ENCODE peak calls at places on chromosomes 16 and 17, in seven cellular contexts. U is keratinocyte, Q is fibroblast of lung, O is hepatocyte, L is HCT116, R is PC-3, I is PC-9. B is an unnamed sample.

GRCh38 chr16:23104032-23104955 is 45.0 kb downstream of the USP31 start:
- DNase-seq in I (no peak), O (peak), U (no peak), R (no peak), Q (no peak), L (no peak), B (no peak)

GRCh38 chr16:78199325-78200022 is 100.0 kb downstream of the WWOX start:
- DNase-seq in I (no peak), O (peak), U (no peak), Q (no peak), R (peak), L (no peak), B (no peak)

GRCh38 chr16:54334208-54334607 is 47.6 kb upstream of the IRX3 start:
- DNase-seq in U (no peak), L (no peak), R (peak), I (no peak), O (no peak), Q (no peak), B (no peak)

GRCh38 chr17:39923836-39924690 is 3.3 kb downstream of the ORMDL3 start:
- DNase-seq in I (no peak), R (peak), U (no peak), O (peak), Q (no peak), L (no peak), B (no peak)

GRCh38 chr17:19482571-19482970 is 51.1 kb upstream of the SLC47A1 start:
- DNase-seq in R (peak), O (no peak), U (no peak), I (peak), Q (peak), L (no peak), B (no peak)

GRCh38 chr17:77331161-77331864 is 190.5 kb downstream of the SEC14L1 start:
- DNase-seq in O (peak), Q (peak), I (peak), L (peak), U (no peak), R (peak), B (peak)

GRCh38 chr16:54050281-54051210 is 236.0 kb downstream of the IRX3 start:
- DNase-seq in Q (no peak), O (peak), R (no peak), L (no peak), U (no peak), I (no peak), B (peak)

GRCh38 chr17:50239913-50240312 is 34.4 kb upstream of the TMEM92 start:
- DNase-seq in Q (no peak), L (no peak), I (no peak), R (no peak), O (no peak), U (no peak), B (no peak)

GRCh38 chr16:53713403-53714013 is 9.6 kb downstream of the FTO start:
- DNase-seq in U (no peak), I (no peak), Q (no peak), R (no peak), O (no peak), L (no peak), B (no peak)

GRCh38 chr16:31700530-31701388 is 172.8 kb upstream of the ZNF267 start:
- DNase-seq in Q (peak), O (peak), U (no peak), R (no peak), L (no peak), I (peak), B (peak)

DNA sequence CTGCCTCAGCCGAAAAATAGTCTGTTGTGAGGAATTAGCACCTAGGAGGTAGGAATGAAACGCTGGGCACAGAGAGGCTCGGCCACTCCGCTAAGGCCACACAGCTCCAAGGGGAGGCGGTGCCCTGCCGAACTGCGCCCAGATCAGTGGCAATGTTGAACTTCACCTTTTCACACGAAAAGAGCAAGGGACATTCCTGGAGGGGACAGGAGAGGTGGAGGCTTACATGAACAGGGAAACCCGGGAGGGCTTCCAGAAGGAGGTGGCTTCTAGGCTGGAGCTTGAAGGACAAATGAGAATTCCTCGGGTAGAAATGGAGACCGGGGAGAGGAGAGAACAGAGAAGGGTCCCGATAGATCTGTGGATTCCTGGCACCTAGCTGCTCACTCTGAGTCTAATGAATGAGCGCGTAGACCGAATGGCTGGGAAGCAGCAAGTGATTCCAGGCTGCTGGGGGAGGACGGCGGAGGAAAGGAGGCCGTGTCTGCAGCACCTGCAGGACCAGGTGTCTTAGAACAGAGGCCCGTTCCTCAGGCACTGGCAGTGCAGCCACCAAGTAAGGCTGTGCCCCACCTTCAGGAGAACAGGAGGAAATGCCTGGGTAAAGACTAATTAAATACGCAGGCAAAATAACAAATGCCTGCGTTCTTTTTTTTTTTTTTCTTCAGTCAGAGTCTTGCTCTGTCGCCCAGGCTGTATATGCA is 723 bp upstream of the SLC38A10 start:
- DNase-seq in R (peak), Q (peak), U (no peak), L (peak), I (peak), O (peak), B (peak)
- TF ChIP-seq CTCF in R (peak), Q (peak), U (peak), L (peak), I (peak), O (peak), B (peak)

DNA sequence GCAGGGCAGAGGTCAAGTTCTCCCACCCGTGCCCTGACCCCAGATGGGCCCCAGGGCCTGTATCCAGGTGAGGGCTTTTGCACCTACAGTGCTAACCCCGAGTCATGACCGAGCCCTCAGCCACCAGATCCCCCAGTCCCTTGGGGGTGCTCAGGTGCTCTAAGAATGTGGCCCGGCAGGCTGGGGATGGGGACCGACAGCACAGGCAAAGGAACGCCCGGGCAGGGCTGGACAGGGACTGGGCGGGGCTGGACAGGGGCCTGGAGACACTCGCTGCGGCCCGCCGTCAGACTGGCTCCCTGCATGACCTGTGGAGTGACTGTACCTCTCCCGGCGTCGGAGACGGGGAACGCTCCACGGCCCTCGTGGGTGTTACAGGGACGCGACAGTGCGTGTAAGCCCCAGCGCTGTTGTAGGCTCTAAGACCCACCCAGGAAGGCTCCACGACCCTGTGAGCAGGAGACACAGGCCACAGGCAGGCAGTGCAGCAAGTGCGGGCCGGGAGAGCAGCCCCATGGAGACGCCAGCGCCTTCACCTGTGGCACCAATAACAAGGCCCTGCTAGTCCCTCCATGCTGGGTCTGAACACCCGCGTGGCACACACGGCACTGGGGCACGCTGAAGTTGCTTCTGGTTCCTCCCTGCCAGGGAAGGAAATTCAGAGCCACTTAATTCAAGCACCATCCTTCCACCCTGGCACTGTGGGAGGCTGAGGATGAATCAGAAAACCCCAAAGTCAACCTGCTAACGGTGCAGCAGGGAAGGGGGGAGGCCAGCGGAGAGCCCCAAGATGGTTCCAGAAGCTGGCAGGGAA is 38.7 kb downstream of the CBFA2T3 start:
- DNase-seq in R (no peak), O (no peak), I (peak), Q (no peak), U (no peak), L (no peak), B (no peak)
- TF ChIP-seq EZH2 in R (no peak), O (no peak), I (no peak), Q (no peak), U (peak), L (no peak), B (no peak)

GRCh38 chr16:3112058-3112880 is at the start of gene ZNF205:
- DNase-seq in O (peak), L (no peak), U (no peak), Q (peak), R (peak), I (peak), B (peak)
- H3K27ac ChIP-seq in O (peak), L (peak), U (no peak), Q (no peak), R (no peak), I (no peak), B (peak)

GRCh38 chr16:85472514-85472913 is 140.6 kb upstream of the GSE1 start:
- DNase-seq in U (no peak), Q (no peak), R (no peak), L (no peak), I (no peak), O (no peak), B (no peak)

GRCh38 chr16:85474808-85475207 is 138.3 kb upstream of the GSE1 start:
- DNase-seq in U (no peak), I (no peak), L (no peak), R (no peak), O (no peak), Q (no peak), B (no peak)

GRCh38 chr16:85471469-85472431 is 141.4 kb upstream of the GSE1 start:
- DNase-seq in Q (no peak), O (peak), R (peak), I (peak), L (no peak), U (no peak), B (no peak)

GRCh38 chr16:85473909-85474640 is 139.0 kb upstream of the GSE1 start:
- DNase-seq in I (no peak), R (no peak), O (no peak), Q (no peak), U (no peak), L (no peak), B (no peak)

GRCh38 chr16:85473326-85473725 is 139.8 kb upstream of the GSE1 start:
- DNase-seq in U (no peak), R (no peak), I (no peak), O (no peak), L (no peak), Q (no peak), B (no peak)
- TF ChIP-seq CTCF in U (no peak), R (no peak), I (no peak), O (peak), L (no peak), Q (no peak), B (no peak)

GRCh38 chr17:80413771-80414507 is 1.0 kb upstream of the ENDOV start:
- DNase-seq in R (peak), Q (no peak), L (no peak), U (no peak), O (no peak), I (no peak), B (no peak)

GRCh38 chr17:80415626-80416042 is 667 bp downstream of the ENDOV start:
- DNase-seq in I (no peak), U (no peak), Q (no peak), R (no peak), O (no peak), L (no peak), B (no peak)

GRCh38 chr17:80414803-80415625 is at the start of gene ENDOV:
- DNase-seq in O (peak), U (no peak), I (peak), R (peak), L (peak), Q (peak), B (peak)

GRCh38 chr17:80416260-80416939 is 1.4 kb downstream of the ENDOV start:
- DNase-seq in U (no peak), O (no peak), R (no peak), Q (no peak), I (no peak), L (no peak), B (no peak)

DNA sequence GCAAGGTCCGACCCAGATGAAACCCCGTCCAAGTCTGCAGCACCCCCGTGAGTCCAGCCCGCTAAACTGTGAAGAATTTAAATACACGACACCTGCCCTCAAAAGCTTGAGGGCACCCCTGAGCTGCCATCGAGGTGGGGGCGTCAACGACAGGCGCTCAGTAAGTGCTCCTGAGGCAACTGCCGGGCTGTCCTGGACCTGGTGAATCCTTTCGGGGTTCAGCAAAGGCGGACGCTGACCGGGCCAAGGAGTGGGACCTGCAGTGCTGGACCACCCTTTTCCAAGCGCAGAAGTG is 512 bp upstream of the ENDOV start:
- DNase-seq in O (peak), U (no peak), I (no peak), R (peak), Q (peak), L (no peak), B (no peak)
- TF ChIP-seq EZH2 in O (no peak), U (no peak), I (no peak), R (no peak), Q (no peak), L (no peak), B (no peak)

DNA sequence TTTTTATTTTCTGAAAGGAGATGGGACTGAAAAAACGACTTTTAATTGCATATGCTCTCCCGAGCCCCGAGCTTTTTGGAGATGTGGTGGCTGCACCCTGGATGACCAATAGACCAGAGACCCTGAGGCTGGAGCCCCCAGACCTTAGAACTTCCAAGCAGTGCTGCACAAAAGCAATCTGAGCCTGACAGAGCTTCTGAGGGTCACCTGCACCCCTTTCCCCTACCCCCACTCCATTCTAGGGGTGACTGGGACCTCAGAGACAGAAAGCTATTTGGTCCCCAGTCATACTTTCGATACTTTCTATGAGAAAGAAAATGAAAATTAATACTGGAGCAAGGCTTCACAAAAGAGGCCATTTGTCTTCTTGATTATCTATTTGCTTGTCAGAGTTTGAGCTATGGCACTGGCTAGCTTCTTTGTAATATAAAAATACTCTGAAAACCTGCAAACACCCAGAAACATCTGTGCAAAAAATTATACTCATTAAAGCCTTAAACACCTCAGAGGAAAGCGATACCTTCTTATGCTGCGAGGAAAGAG is 3.6 kb downstream of the HOXB4 start:
- DNase-seq in Q (no peak), O (no peak), I (no peak), R (no peak), L (no peak), U (no peak), B (no peak)
- H3K27ac ChIP-seq in Q (peak), O (peak), I (no peak), R (no peak), L (no peak), U (no peak), B (no peak)

GRCh38 chr17:44947461-44948314 is at the start of gene KIF18B:
- DNase-seq in U (peak), Q (peak), O (peak), L (peak), I (peak), R (peak), B (peak)
- TF ChIP-seq CTCF in U (no peak), Q (no peak), O (no peak), L (no peak), I (no peak), R (peak), B (no peak)

GRCh38 chr17:48747445-48748363 is 19.2 kb upstream of the HOXB13 start:
- DNase-seq in I (no peak), O (no peak), L (no peak), U (no peak), R (peak), Q (no peak), B (no peak)
- TF ChIP-seq EZH2 in I (no peak), O (peak), L (no peak), U (peak), R (no peak), Q (peak), B (no peak)

DNA sequence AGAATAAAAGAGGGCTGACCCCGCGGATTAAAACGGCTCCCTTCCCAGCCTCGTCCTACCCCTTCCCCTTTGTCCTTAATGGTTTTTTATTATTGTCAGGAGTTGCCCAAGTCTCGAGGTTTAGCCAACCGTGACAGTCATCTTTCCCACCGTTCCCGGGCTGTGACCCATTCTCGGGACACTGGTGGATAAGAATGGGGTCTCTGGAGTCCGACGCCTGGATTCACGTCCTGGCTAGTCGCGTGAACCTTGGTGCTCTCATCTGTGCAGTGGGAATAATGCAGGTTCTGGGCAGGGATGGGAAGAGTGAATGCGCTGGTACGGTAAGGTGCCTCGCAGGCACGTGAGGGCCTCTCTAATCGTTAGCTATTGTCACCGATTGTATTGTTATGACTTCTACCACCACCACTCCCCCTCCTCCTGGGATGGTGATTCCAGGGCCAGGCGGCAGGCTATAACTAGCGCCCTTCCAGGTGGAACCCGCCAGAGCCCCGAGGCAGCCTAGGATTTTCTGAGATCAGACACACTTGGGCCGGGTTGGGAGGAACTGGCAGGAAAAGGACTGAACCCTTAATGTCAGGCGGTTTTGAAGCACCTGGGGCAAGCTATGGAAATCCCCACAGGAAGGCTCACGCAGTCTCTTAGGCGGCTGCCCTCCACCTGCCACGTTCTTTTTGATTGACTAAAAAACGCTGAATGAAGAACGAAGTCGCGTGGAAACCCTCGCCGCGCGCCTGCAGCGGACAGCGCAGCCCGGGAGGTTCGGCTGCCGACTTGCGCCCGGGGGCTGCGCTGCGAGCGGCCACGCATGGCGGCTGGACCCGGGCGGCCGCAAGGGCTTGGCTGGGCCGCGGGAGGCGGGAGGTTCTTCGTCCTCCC is 2.7 kb downstream of the HS3ST3B1 start:
- DNase-seq in I (no peak), L (no peak), Q (peak), R (no peak), U (no peak), O (no peak), B (no peak)
- H3K27ac ChIP-seq in I (no peak), L (no peak), Q (peak), R (no peak), U (peak), O (no peak), B (no peak)

B was measured in A673.